ENCODE peak calls at places on chromosomes 11 and 22, in six cellular contexts. M is stromal cell of bone marrow, H is foreskin fibroblast, P is endothelial cell, T is NAMALWA, K is HT-29. A is an unnamed sample.

GRCh38 chr11:120283124-120283523 is 42.0 kb upstream of the TLCD5 start:
- DNase-seq in M (no peak), H (no peak), P (no peak), T (no peak), K (no peak), A (no peak)

GRCh38 chr11:70411713-70412452 is 13.6 kb downstream of the CTTN start:
- DNase-seq in M (no peak), H (no peak), P (no peak), T (no peak), K (no peak), A (no peak)

GRCh38 chr11:2921742-2922493 is 7.3 kb downstream of the PHLDA2 start:
- DNase-seq in M (no peak), H (no peak), P (no peak), T (no peak), K (no peak), A (no peak)

GRCh38 chr11:69310934-69311766 is 17.2 kb downstream of the MYEOV start:
- DNase-seq in M (no peak), H (no peak), P (no peak), T (no peak), K (no peak), A (no peak)

GRCh38 chr11:111633248-111633647 is 31.0 kb downstream of the SIK2 start:
- DNase-seq in M (no peak), H (no peak), P (no peak), T (no peak), K (peak; percentile 47), A (peak; percentile 16)

GRCh38 chr11:79201637-79202347 is 239.0 kb downstream of the TENM4 start:
- DNase-seq in M (no peak), H (no peak), P (no peak), T (no peak), K (no peak), A (peak; percentile 66)

GRCh38 chr22:37564111-37564711 is 3.9 kb downstream of the CDC42EP1 start:
- DNase-seq in M (no peak), H (no peak), P (no peak), T (no peak), K (no peak), A (no peak)

GRCh38 chr11:26947904-26948639 is 45.8 kb upstream of the FIBIN start:
- DNase-seq in M (no peak), H (no peak), P (no peak), T (no peak), K (no peak), A (no peak)

GRCh38 chr11:9263840-9264380 is 1.2 kb downstream of the DENND5A start:
- DNase-seq in M (peak; percentile 27), H (no peak), P (no peak), T (peak; percentile 67), K (no peak), A (no peak)

GRCh38 chr22:21959274-21960074 is 6.8 kb upstream of the PPM1F start:
- DNase-seq in M (no peak), H (no peak), P (no peak), T (no peak), K (no peak), A (no peak)

GRCh38 chr11:35290876-35291275 is 128.5 kb downstream of the SLC1A2 start:
- DNase-seq in M (no peak), H (no peak), P (no peak), T (no peak), K (no peak), A (no peak)